ENCODE peak calls at places on chromosomes 16 and 17, in five cellular contexts. E, H, Z, S and N are unnamed samples.

GRCh38 chr16:49473773-49474172 is 100.2 kb downstream of the C16orf78 start:
- DNase-seq in S (peak; percentile 14), H (no peak), E (peak; percentile 14), Z (no peak), N (no peak)

GRCh38 chr17:63442549-63443035 is 3.5 kb downstream of the CYB561 start:
- DNase-seq in S (no peak), H (no peak), E (no peak), Z (no peak), N (peak; percentile 97)

GRCh38 chr17:80791758-80792284 is 199.8 kb upstream of the CHMP6 start:
- DNase-seq in S (peak; percentile 93), Z (no peak), E (peak; percentile 41), H (no peak), N (no peak)

GRCh38 chr16:5838725-5839124 is 741.1 kb upstream of the EEF2KMT start:
- DNase-seq in S (no peak), H (no peak), E (no peak), Z (peak; percentile 63), N (no peak)

GRCh38 chr17:61225178-61225577 is 174.5 kb upstream of the TBX2 start:
- DNase-seq in S (no peak), E (no peak), H (no peak), Z (no peak), N (no peak)

GRCh38 chr17:57903961-57904360 is 51.3 kb downstream of the CUEDC1 start:
- DNase-seq in S (no peak), H (no peak), E (no peak), Z (no peak), N (no peak)

GRCh38 chr17:35022536-35023063 is 40.9 kb downstream of the RFFL start:
- DNase-seq in S (peak; percentile 86), Z (peak; percentile 89), E (peak; percentile 60), H (peak; percentile 68), N (no peak)

GRCh38 chr16:49405123-49405522 is 31.5 kb downstream of the C16orf78 start:
- DNase-seq in Z (no peak), S (no peak), H (no peak), E (no peak), N (no peak)

GRCh38 chr16:49546735-49547134 is 173.1 kb downstream of the C16orf78 start:
- DNase-seq in E (no peak), S (no peak), Z (no peak), H (no peak), N (no peak)

GRCh38 chr16:54651851-54652770 is 278.6 kb upstream of the IRX5 start:
- DNase-seq in S (no peak), Z (no peak), H (no peak), E (no peak), N (no peak)

GRCh38 chr16:13441675-13442074 is 478.3 kb upstream of the ERCC4 start:
- DNase-seq in H (no peak), Z (no peak), E (no peak), S (no peak), N (no peak)

GRCh38 chr16:53892155-53892554 is 188.2 kb downstream of the FTO start:
- DNase-seq in S (peak; percentile 34), H (no peak), Z (peak; percentile 25), E (peak; percentile 53), N (peak; percentile 59)

GRCh38 chr17:42289863-42290165 is 1.5 kb downstream of the STAT5A start:
- DNase-seq in E (no peak), H (no peak), S (no peak), Z (no peak), N (peak; percentile 2)

GRCh38 chr17:77460514-77461046 is 319.8 kb downstream of the SEC14L1 start:
- DNase-seq in Z (no peak), H (no peak), S (no peak), E (no peak), N (no peak)

GRCh38 chr16:48608452-48608851 is 1.5 kb downstream of the N4BP1 start:
- DNase-seq in S (no peak), E (no peak), H (no peak), Z (peak; percentile 86), N (no peak)

GRCh38 chr17:39143552-39144093 is 7.8 kb downstream of the PLXDC1 start:
- DNase-seq in S (peak; percentile 70), Z (no peak), E (no peak), H (peak; percentile 85), N (no peak)

GRCh38 chr16:75206749-75207451 is at the start of gene CTRB2:
- DNase-seq in S (no peak), H (no peak), E (no peak), Z (no peak), N (no peak)

GRCh38 chr17:10295728-10296343 is 77.0 kb downstream of the MYH13 start:
- DNase-seq in Z (peak; percentile 25), H (peak; percentile 37), S (no peak), E (no peak), N (no peak)

GRCh38 chr16:56755038-56755437 is 25.1 kb downstream of the NUP93 start:
- DNase-seq in S (no peak), E (no peak), H (no peak), Z (no peak), N (no peak)

GRCh38 chr16:85168732-85169256 is 56.5 kb upstream of the CIBAR2 start:
- DNase-seq in H (peak; percentile 74), Z (no peak), E (no peak), S (peak; percentile 70), N (peak; percentile 78)

GRCh38 chr17:39769974-39770587 is 32.3 kb downstream of the GRB7 start:
- DNase-seq in E (no peak), Z (peak; percentile 76), H (no peak), S (no peak), N (no peak)

GRCh38 chr16:6446370-6446769 is 886.3 kb upstream of the RBFOX1 start:
- DNase-seq in E (no peak), H (no peak), Z (peak; percentile 33), S (no peak), N (no peak)

GRCh38 chr17:81511800-81512559 is 619 bp downstream of the ACTG1 start:
- DNase-seq in E (no peak), H (no peak), Z (no peak), S (peak; percentile 44), N (peak; percentile 27)

GRCh38 chr16:85473909-85474640 is 139.0 kb upstream of the GSE1 start:
- DNase-seq in H (no peak), S (no peak), E (no peak), Z (no peak), N (peak; percentile 57)

GRCh38 chr17:30336369-30337171 is 2.7 kb upstream of the TMIGD1 start:
- DNase-seq in S (no peak), H (no peak), E (peak; percentile 50), Z (peak; percentile 71), N (peak; percentile 56)

GRCh38 chr17:80663783-80664206 is 119.2 kb downstream of the RPTOR start:
- DNase-seq in S (peak; percentile 36), E (no peak), H (no peak), Z (no peak), N (no peak)

GRCh38 chr17:61450641-61451537 is 1.3 kb upstream of the TBX4 start:
- DNase-seq in E (no peak), S (no peak), Z (no peak), H (no peak), N (no peak)

GRCh38 chr16:30660424-30661251 is 2.4 kb downstream of the FBRS start:
- DNase-seq in Z (peak; percentile 85), H (no peak), S (no peak), E (no peak), N (no peak)

GRCh38 chr16:85025781-85026653 is 1.6 kb upstream of the KIAA0513 start:
- DNase-seq in Z (no peak), S (no peak), E (peak; percentile 46), H (no peak), N (no peak)

GRCh38 chr16:57994778-57995177 is 5.7 kb downstream of the ZNF319 start:
- DNase-seq in E (peak; percentile 59), S (peak; percentile 59), Z (peak; percentile 48), H (peak; percentile 47), N (peak; percentile 78)

GRCh38 chr17:28521296-28522085 is 15.3 kb downstream of the FOXN1 start:
- DNase-seq in H (no peak), E (no peak), S (no peak), Z (no peak), N (no peak)

GRCh38 chr17:50943575-50943933 is 77.4 kb upstream of the TOB1 start:
- DNase-seq in H (no peak), E (peak; percentile 58), Z (no peak), S (no peak), N (peak; percentile 68)

GRCh38 chr16:23974223-23974622 is 138.4 kb downstream of the PRKCB start:
- DNase-seq in H (no peak), Z (no peak), E (no peak), S (no peak), N (no peak)

GRCh38 chr16:68553186-68553585 is 14.1 kb downstream of the ZFP90 start:
- DNase-seq in H (no peak), S (no peak), Z (no peak), E (no peak), N (no peak)
- H3K9me3 ChIP-seq in H (peaks cover 94% of the 10 kb centered on the region), S (peaks cover 74% of the 10 kb centered on the region), Z (no peaks in the 10 kb centered on the region), E (peaks cover 49% of the 10 kb centered on the region), N (no peaks in the 10 kb centered on the region)

DNA sequence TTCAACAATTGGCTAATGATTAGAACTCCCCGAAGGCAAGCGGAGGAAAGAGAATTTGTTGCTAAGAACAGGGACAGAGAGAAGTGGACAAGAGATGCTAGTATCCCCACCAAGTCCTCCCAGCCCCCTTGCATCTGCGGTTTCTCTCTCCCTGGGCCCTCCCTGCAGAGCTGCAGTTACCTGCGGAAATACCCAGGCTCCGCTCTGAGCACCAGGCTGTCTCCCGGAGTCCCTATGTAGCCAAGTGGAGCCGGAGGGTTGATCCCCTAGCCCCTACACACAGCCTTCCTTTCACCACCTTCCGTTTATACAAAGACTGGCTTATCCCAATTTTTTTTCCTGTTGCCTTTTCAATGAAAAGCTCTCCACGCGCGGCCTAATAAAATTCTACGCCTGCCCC is 834.4 kb downstream of the KCNJ2 start:
- DNase-seq in H (no peak), S (no peak), Z (no peak), E (no peak), N (no peak)
- H3K9me3 ChIP-seq in H (no peaks in the 10 kb centered on the region), S (no peaks in the 10 kb centered on the region), Z (no peaks in the 10 kb centered on the region), E (no peaks in the 10 kb centered on the region), N (no peaks in the 10 kb centered on the region)

GRCh38 chr17:18064053-18064452 is 23.7 kb upstream of the DRG2 start:
- DNase-seq in H (no peak), S (no peak), Z (no peak), E (no peak), N (no peak)
- H3K9me3 ChIP-seq in H (no peaks in the 10 kb centered on the region), S (no peaks in the 10 kb centered on the region), Z (no peaks in the 10 kb centered on the region), E (no peaks in the 10 kb centered on the region), N (no peaks in the 10 kb centered on the region)

GRCh38 chr17:83195330-83196087 is 116.1 kb downstream of the METRNL start:
- DNase-seq in S (peak; percentile 79), H (peak; percentile 60), E (peak; percentile 77), Z (no peak), N (peak; percentile 3)
- H3K9me3 ChIP-seq in S (no peaks in the 10 kb centered on the region), H (no peaks in the 10 kb centered on the region), E (no peaks in the 10 kb centered on the region), Z (no peaks in the 10 kb centered on the region), N (no peaks in the 10 kb centered on the region)

GRCh38 chr16:35744084-35744483 is 2284.7 kb downstream of the TP53TG3F start:
- DNase-seq in E (no peak), Z (no peak), S (no peak), H (no peak), N (no peak)

GRCh38 chr16:35745191-35745590 is 2285.8 kb downstream of the TP53TG3F start:
- DNase-seq in Z (no peak), H (no peak), S (no peak), E (no peak), N (no peak)

GRCh38 chr16:35745821-35746248 is 2286.4 kb downstream of the TP53TG3F start:
- DNase-seq in Z (no peak), E (no peak), S (no peak), H (no peak), N (no peak)

GRCh38 chr16:35743101-35743692 is 2283.8 kb downstream of the TP53TG3F start:
- DNase-seq in Z (no peak), S (no peak), E (no peak), H (no peak), N (no peak)

GRCh38 chr16:35744716-35745115 is 2285.3 kb downstream of the TP53TG3F start:
- DNase-seq in S (no peak), H (no peak), E (no peak), Z (no peak), N (no peak)
- H3K9me3 ChIP-seq in S (peaks cover 4% of the 10 kb centered on the region), H (peaks cover 7% of the 10 kb centered on the region), E (peaks cover 44% of the 10 kb centered on the region), Z (no peaks in the 10 kb centered on the region), N (no peaks in the 10 kb centered on the region)